ENCODE peak calls at places on chromosome 4, in seven cellular contexts. One of them, this sample, is unnamed.

GRCh38 chr4:128566688-128567087 is 242.8 kb upstream of the JADE1 start:
- DNase-seq in ascending aorta: no peak
- DNase-seq in heart right ventricle: no peak
- DNase-seq in tibial nerve: no peak
- DNase-seq in cardiac muscle cell: no peak
- DNase-seq in fibroblast of lung: peak
- DNase-seq in GM23338: no peak
- DNase-seq in this sample: no peak

GRCh38 chr4:118034061-118034785 is at the start of gene NDST3:
- DNase-seq in heart right ventricle: peak
- DNase-seq in ascending aorta: no peak
- DNase-seq in tibial nerve: peak
- DNase-seq in fibroblast of lung: peak
- DNase-seq in GM23338: peak
- DNase-seq in cardiac muscle cell: peak
- DNase-seq in this sample: no peak

GRCh38 chr4:111187108-111187507 is 564.2 kb upstream of the PITX2 start:
- DNase-seq in tibial nerve: no peak
- DNase-seq in ascending aorta: no peak
- DNase-seq in heart right ventricle: no peak
- DNase-seq in GM23338: no peak
- DNase-seq in fibroblast of lung: no peak
- DNase-seq in cardiac muscle cell: no peak
- DNase-seq in this sample: no peak

GRCh38 chr4:101953949-101954348 is 163.4 kb downstream of the BANK1 start:
- DNase-seq in heart right ventricle: no peak
- DNase-seq in fibroblast of lung: peak
- DNase-seq in cardiac muscle cell: peak
- DNase-seq in ascending aorta: no peak
- DNase-seq in tibial nerve: no peak
- DNase-seq in GM23338: peak
- DNase-seq in this sample: no peak

GRCh38 chr4:151859646-151860045 is 98.8 kb upstream of the GATB start:
- DNase-seq in tibial nerve: no peak
- DNase-seq in ascending aorta: no peak
- DNase-seq in heart right ventricle: no peak
- DNase-seq in fibroblast of lung: no peak
- DNase-seq in GM23338: no peak
- DNase-seq in cardiac muscle cell: no peak
- DNase-seq in this sample: no peak

GRCh38 chr4:152735302-152735917 is 44.1 kb downstream of the TIGD4 start:
- DNase-seq in ascending aorta: no peak
- DNase-seq in GM23338: peak
- DNase-seq in fibroblast of lung: peak
- DNase-seq in heart right ventricle: no peak
- DNase-seq in tibial nerve: no peak
- DNase-seq in cardiac muscle cell: peak
- DNase-seq in this sample: no peak

GRCh38 chr4:14336656-14337055 is 665.6 kb upstream of the CPEB2 start:
- DNase-seq in cardiac muscle cell: no peak
- DNase-seq in heart right ventricle: no peak
- DNase-seq in tibial nerve: no peak
- DNase-seq in ascending aorta: no peak
- DNase-seq in fibroblast of lung: no peak
- DNase-seq in GM23338: no peak
- DNase-seq in this sample: no peak

GRCh38 chr4:23932935-23933334 is 43.1 kb upstream of the PPARGC1A start:
- DNase-seq in tibial nerve: no peak
- DNase-seq in fibroblast of lung: peak
- DNase-seq in GM23338: peak
- DNase-seq in cardiac muscle cell: no peak
- DNase-seq in heart right ventricle: no peak
- DNase-seq in ascending aorta: no peak
- DNase-seq in this sample: no peak

GRCh38 chr4:106194801-106195200 is 121.2 kb downstream of the TBCK start:
- DNase-seq in heart right ventricle: no peak
- DNase-seq in ascending aorta: no peak
- DNase-seq in fibroblast of lung: no peak
- DNase-seq in GM23338: no peak
- DNase-seq in cardiac muscle cell: no peak
- DNase-seq in tibial nerve: no peak
- DNase-seq in this sample: no peak

GRCh38 chr4:37628977-37629609 is 57.1 kb downstream of the RELL1 start:
- DNase-seq in fibroblast of lung: peak
- DNase-seq in cardiac muscle cell: no peak
- DNase-seq in GM23338: no peak
- DNase-seq in heart right ventricle: no peak
- DNase-seq in ascending aorta: no peak
- DNase-seq in tibial nerve: peak
- DNase-seq in this sample: no peak

GRCh38 chr4:5338511-5338910 is 287.2 kb downstream of the STK32B start:
- DNase-seq in heart right ventricle: no peak
- DNase-seq in cardiac muscle cell: no peak
- DNase-seq in ascending aorta: no peak
- DNase-seq in tibial nerve: no peak
- DNase-seq in fibroblast of lung: no peak
- DNase-seq in GM23338: no peak
- DNase-seq in this sample: no peak

GRCh38 chr4:47419296-47419695 is 44.2 kb downstream of the COMMD8 start:
- DNase-seq in GM23338: no peak
- DNase-seq in tibial nerve: no peak
- DNase-seq in heart right ventricle: no peak
- DNase-seq in fibroblast of lung: no peak
- DNase-seq in ascending aorta: no peak
- DNase-seq in cardiac muscle cell: no peak
- DNase-seq in this sample: no peak

GRCh38 chr4:101103381-101104142 is 243.8 kb downstream of the PPP3CA start:
- DNase-seq in fibroblast of lung: no peak
- DNase-seq in ascending aorta: no peak
- DNase-seq in tibial nerve: no peak
- DNase-seq in GM23338: peak
- DNase-seq in cardiac muscle cell: peak
- DNase-seq in heart right ventricle: no peak
- DNase-seq in this sample: no peak

DNA sequence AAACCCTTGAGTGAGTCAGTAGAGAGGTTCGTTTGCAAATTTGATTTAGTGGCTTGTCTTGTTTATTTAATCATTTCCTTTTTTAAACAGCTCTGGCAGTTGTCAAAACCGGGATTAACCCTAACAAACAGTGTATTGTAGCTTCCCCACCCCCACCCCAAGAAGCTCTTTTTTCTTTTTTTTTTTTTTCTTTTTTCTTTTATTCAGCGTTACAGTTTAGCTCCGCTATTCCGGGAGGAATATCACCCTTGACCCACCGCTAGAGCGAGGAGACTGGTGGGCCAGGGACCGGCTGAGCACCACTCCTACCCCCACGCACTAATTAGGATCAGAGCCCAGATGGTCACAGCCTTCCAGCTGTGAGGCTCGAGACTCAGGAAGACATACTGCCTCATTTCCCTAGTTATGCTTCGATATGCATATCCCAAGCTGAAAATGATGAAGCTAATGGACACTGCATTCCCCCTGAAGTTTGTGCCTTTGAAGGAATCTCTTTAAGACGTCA is 2.0 kb downstream of the PARM1 start:
- DNase-seq in GM23338: peak
- DNase-seq in heart right ventricle: no peak
- DNase-seq in tibial nerve: no peak
- DNase-seq in ascending aorta: no peak
- DNase-seq in cardiac muscle cell: no peak
- DNase-seq in fibroblast of lung: no peak
- DNase-seq in this sample: no peak
- H3K4me3 ChIP-seq in GM23338: peak
- H3K4me3 ChIP-seq in heart right ventricle: peak
- H3K4me3 ChIP-seq in tibial nerve: peak
- H3K4me3 ChIP-seq in ascending aorta: peak
- H3K4me3 ChIP-seq in cardiac muscle cell: peak
- H3K4me3 ChIP-seq in fibroblast of lung: peak
- H3K4me3 ChIP-seq in this sample: peak

GRCh38 chr4:16195209-16195608 is 31.1 kb downstream of the TAPT1 start:
- DNase-seq in ascending aorta: no peak
- DNase-seq in GM23338: no peak
- DNase-seq in cardiac muscle cell: no peak
- DNase-seq in fibroblast of lung: no peak
- DNase-seq in tibial nerve: no peak
- DNase-seq in heart right ventricle: no peak
- DNase-seq in this sample: no peak

GRCh38 chr4:16196482-16197393 is 29.5 kb downstream of the TAPT1 start:
- DNase-seq in GM23338: peak
- DNase-seq in fibroblast of lung: peak
- DNase-seq in heart right ventricle: peak
- DNase-seq in ascending aorta: no peak
- DNase-seq in tibial nerve: no peak
- DNase-seq in cardiac muscle cell: peak
- DNase-seq in this sample: no peak

GRCh38 chr4:16199132-16199531 is 27.1 kb downstream of the TAPT1 start:
- DNase-seq in heart right ventricle: no peak
- DNase-seq in ascending aorta: no peak
- DNase-seq in cardiac muscle cell: peak
- DNase-seq in fibroblast of lung: peak
- DNase-seq in tibial nerve: no peak
- DNase-seq in GM23338: peak
- DNase-seq in this sample: no peak

GRCh38 chr4:16197842-16198241 is 28.4 kb downstream of the TAPT1 start:
- DNase-seq in GM23338: no peak
- DNase-seq in ascending aorta: no peak
- DNase-seq in cardiac muscle cell: no peak
- DNase-seq in fibroblast of lung: peak
- DNase-seq in heart right ventricle: no peak
- DNase-seq in tibial nerve: no peak
- DNase-seq in this sample: no peak

GRCh38 chr4:16198271-16198670 is 28.0 kb downstream of the TAPT1 start:
- DNase-seq in tibial nerve: no peak
- DNase-seq in GM23338: no peak
- DNase-seq in heart right ventricle: no peak
- DNase-seq in fibroblast of lung: no peak
- DNase-seq in cardiac muscle cell: no peak
- DNase-seq in ascending aorta: no peak
- DNase-seq in this sample: no peak
- H3K27ac ChIP-seq in tibial nerve: no peak
- H3K27ac ChIP-seq in GM23338: no peak
- H3K27ac ChIP-seq in heart right ventricle: no peak
- H3K27ac ChIP-seq in fibroblast of lung: no peak
- H3K27ac ChIP-seq in cardiac muscle cell: no peak
- H3K27ac ChIP-seq in ascending aorta: no peak
- H3K27ac ChIP-seq in this sample: no peak

DNA sequence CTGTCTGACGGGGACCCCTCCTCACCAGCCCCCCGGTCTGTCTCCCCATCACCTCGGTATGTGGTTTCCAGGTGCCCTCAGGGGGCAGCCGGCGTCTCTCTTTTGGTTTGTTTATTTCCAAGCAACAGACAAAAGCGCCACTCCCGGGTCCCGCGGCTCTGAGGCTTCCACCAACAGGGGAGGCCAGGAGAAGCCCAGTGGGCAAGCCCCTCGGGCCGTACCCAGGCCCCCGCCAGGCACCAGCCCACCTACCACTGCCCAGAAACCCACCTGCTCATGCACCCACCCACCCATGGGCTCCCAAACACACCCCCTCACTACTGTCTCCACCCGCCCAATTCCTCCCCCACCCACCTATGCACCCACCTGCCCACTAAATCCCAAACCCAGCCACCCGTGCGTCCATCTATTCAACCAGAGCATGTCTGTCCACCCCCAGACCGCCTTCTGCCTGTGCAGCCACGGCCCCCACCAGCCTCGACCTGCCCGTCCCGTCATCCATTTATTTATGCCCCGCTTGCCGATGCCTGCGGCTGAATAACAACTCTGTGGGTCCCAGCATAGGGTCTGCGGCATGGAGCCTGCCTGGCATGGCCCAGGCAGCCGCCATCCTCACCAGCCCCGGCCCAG is 129.8 kb downstream of the FAM53A start:
- DNase-seq in fibroblast of lung: no peak
- DNase-seq in heart right ventricle: no peak
- DNase-seq in tibial nerve: no peak
- DNase-seq in GM23338: no peak
- DNase-seq in cardiac muscle cell: no peak
- DNase-seq in ascending aorta: no peak
- DNase-seq in this sample: no peak
- TF ChIP-seq CTCF in fibroblast of lung: no peak
- TF ChIP-seq CTCF in heart right ventricle: no peak
- TF ChIP-seq CTCF in tibial nerve: no peak
- TF ChIP-seq CTCF in GM23338: no peak
- TF ChIP-seq CTCF in cardiac muscle cell: no peak
- TF ChIP-seq CTCF in ascending aorta: no peak
- TF ChIP-seq CTCF in this sample: no peak

GRCh38 chr4:159150838-159151390 is 48.0 kb downstream of the RAPGEF2 start:
- DNase-seq in GM23338: peak
- DNase-seq in ascending aorta: no peak
- DNase-seq in heart right ventricle: no peak
- DNase-seq in cardiac muscle cell: no peak
- DNase-seq in fibroblast of lung: no peak
- DNase-seq in tibial nerve: no peak
- DNase-seq in this sample: no peak
- H3K4me3 ChIP-seq in GM23338: no peak
- H3K4me3 ChIP-seq in ascending aorta: no peak
- H3K4me3 ChIP-seq in heart right ventricle: no peak
- H3K4me3 ChIP-seq in cardiac muscle cell: no peak
- H3K4me3 ChIP-seq in fibroblast of lung: no peak
- H3K4me3 ChIP-seq in tibial nerve: no peak
- H3K4me3 ChIP-seq in this sample: no peak

GRCh38 chr4:6937748-6938147 is 28.1 kb downstream of the TBC1D14 start:
- DNase-seq in cardiac muscle cell: no peak
- DNase-seq in ascending aorta: no peak
- DNase-seq in fibroblast of lung: no peak
- DNase-seq in heart right ventricle: no peak
- DNase-seq in tibial nerve: no peak
- DNase-seq in GM23338: no peak
- DNase-seq in this sample: no peak
- H3K27ac ChIP-seq in cardiac muscle cell: no peak
- H3K27ac ChIP-seq in ascending aorta: no peak
- H3K27ac ChIP-seq in fibroblast of lung: no peak
- H3K27ac ChIP-seq in heart right ventricle: peak
- H3K27ac ChIP-seq in tibial nerve: peak
- H3K27ac ChIP-seq in GM23338: no peak
- H3K27ac ChIP-seq in this sample: peak

GRCh38 chr4:75705198-75705712 is 19.1 kb upstream of the USO1 start:
- DNase-seq in tibial nerve: no peak
- DNase-seq in heart right ventricle: no peak
- DNase-seq in cardiac muscle cell: no peak
- DNase-seq in GM23338: peak
- DNase-seq in ascending aorta: no peak
- DNase-seq in fibroblast of lung: no peak
- DNase-seq in this sample: no peak
- TF ChIP-seq CTCF in tibial nerve: no peak
- TF ChIP-seq CTCF in heart right ventricle: no peak
- TF ChIP-seq CTCF in cardiac muscle cell: no peak
- TF ChIP-seq CTCF in GM23338: no peak
- TF ChIP-seq CTCF in ascending aorta: no peak
- TF ChIP-seq CTCF in fibroblast of lung: no peak
- TF ChIP-seq CTCF in this sample: no peak